ENCODE peak calls at places on chromosome 17, in seven cellular contexts. K, H, Q, M, B, D and V are unnamed samples.

GRCh38 chr17:4796550-4796915 is 569 bp downstream of the PSMB6 start:
- DNase-seq in K (no peak), H (no peak), Q (peak), B (peak), D (peak), M (peak), V (no peak)

GRCh38 chr17:27597783-27598320 is 33.1 kb upstream of the LGALS9 start:
- DNase-seq in Q (no peak), M (no peak), D (no peak), B (no peak), K (no peak), H (no peak), V (no peak)

GRCh38 chr17:75263051-75263450 is 1.4 kb downstream of the MRPS7 start:
- DNase-seq in K (no peak), D (no peak), M (no peak), B (no peak), Q (no peak), H (no peak), V (no peak)

GRCh38 chr17:6066183-6066948 is 3.8 kb upstream of the WSCD1 start:
- DNase-seq in M (no peak), Q (no peak), D (no peak), K (no peak), B (no peak), H (no peak), V (no peak)

GRCh38 chr17:76793775-76794174 is 55.9 kb downstream of the MFSD11 start:
- DNase-seq in Q (peak), H (peak), D (peak), B (peak), M (peak), K (no peak), V (no peak)

GRCh38 chr17:57085448-57086068 is 512 bp downstream of the AKAP1 start:
- DNase-seq in B (peak), Q (no peak), K (no peak), M (peak), H (no peak), D (peak), V (no peak)

GRCh38 chr17:17494499-17495447 is 1.4 kb downstream of the RASD1 start:
- DNase-seq in B (no peak), K (no peak), M (peak), D (no peak), Q (peak), H (no peak), V (no peak)

GRCh38 chr17:76027159-76027839 is at the start of gene EVPL:
- DNase-seq in Q (no peak), K (no peak), H (peak), D (no peak), M (no peak), B (no peak), V (no peak)

GRCh38 chr17:58249270-58250133 is 11.1 kb downstream of the LPO start:
- DNase-seq in Q (peak), M (peak), K (peak), B (peak), H (peak), D (peak), V (no peak)

GRCh38 chr17:40316571-40317344 is 7.8 kb downstream of the RARA start:
- DNase-seq in M (peak), K (peak), D (no peak), H (peak), B (peak), Q (peak), V (no peak)

GRCh38 chr17:11853321-11854151 is 143.7 kb downstream of the ZNF18 start:
- DNase-seq in Q (no peak), K (no peak), M (no peak), D (no peak), H (no peak), B (no peak), V (no peak)

GRCh38 chr17:9403207-9403606 is 172.4 kb downstream of the STX8 start:
- DNase-seq in D (no peak), Q (no peak), K (no peak), H (no peak), B (no peak), M (no peak), V (no peak)

GRCh38 chr17:29037739-29038465 is 5.0 kb upstream of the PIPOX start:
- DNase-seq in Q (no peak), M (no peak), K (no peak), H (no peak), B (no peak), D (no peak), V (no peak)
- H3K4me3 ChIP-seq in Q (no peak), M (no peak), K (no peak), H (no peak), B (no peak), D (no peak), V (no peak)

GRCh38 chr17:50266384-50267073 is 7.7 kb upstream of the TMEM92 start:
- DNase-seq in M (peak), B (peak), H (no peak), D (no peak), Q (peak), K (peak), V (no peak)
- TF ChIP-seq CTCF in M (no peak), B (peak), H (no peak), D (no peak), Q (peak), K (peak), V (no peak)

GRCh38 chr17:29042026-29042678 is 789 bp upstream of the PIPOX start:
- DNase-seq in Q (no peak), K (no peak), M (no peak), H (no peak), B (no peak), D (no peak), V (no peak)
- H3K4me3 ChIP-seq in Q (no peak), K (no peak), M (no peak), H (no peak), B (no peak), D (no peak), V (peak)

GRCh38 chr17:3723556-3724372 is at the start of gene HASPIN:
- DNase-seq in H (peak), Q (peak), K (peak), B (peak), D (peak), M (peak), V (peak)
- TF ChIP-seq CTCF in H (no peak), Q (peak), K (peak), B (peak), D (no peak), M (peak), V (peak)

DNA sequence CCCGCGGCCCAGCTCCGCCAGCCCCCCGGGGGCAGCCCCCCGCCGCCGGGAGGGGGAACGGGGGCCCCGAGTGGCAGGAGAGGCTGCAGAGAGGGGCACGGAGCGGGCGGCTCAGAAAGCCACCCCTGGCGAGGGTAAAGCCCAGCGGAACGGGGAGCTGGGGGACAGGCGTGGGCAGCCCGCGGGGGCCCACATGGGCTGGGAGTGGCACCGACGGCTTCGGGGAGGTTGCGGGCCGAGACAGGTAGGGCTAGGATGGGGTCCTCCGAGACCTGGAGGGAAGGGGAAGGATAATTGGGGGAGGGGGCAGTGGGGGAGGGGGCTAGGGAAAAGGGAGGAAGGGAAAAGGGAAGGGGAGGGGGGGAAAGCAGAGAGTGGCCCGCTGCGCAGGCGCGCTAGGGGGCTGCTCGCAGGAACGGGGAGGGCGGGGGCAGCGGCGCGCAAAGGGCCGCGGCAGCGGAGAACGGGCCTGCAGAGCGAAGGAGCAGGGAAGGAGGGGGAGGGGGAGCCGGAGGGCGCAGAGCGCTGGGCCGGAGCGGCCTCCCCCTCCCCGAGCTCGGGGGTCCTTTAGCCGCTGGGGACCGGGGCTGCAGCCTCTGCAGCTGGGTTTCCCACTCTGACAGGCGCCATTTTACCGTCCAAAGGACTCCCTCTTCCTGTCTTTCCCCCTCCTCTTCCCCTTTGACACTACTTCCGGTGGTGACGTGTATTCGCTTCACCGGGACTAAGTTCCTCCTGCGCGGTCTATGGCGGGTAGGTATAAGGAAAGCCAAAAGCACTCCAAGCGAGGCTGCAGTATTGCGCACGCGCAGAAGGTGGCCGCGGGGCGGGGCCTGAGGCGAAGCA is at the start of gene CTDNEP1:
- DNase-seq in M (no peak), D (peak), H (peak), K (peak), Q (peak), B (peak), V (peak)
- H3K4me3 ChIP-seq in M (peak), D (peak), H (peak), K (peak), Q (peak), B (peak), V (peak)

DNA sequence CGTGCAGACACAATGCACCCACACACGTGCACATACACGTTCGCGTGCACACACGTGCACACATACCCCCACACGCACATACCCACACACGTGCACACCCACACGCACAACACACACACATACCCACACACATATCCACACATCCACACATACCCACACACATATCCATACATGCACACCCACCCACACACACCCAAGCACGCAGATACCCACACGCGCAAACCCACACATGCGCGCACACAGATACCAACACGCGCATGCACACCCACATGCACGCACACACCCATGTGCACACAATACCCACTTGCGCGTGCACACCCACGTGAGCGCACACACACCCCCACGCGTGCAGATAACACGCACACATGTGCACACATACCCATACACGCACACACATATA is 26.8 kb upstream of the PVALEF start:
- DNase-seq in D (no peak), Q (no peak), B (no peak), K (no peak), H (no peak), M (no peak), V (no peak)
- TF ChIP-seq CTCF in D (no peak), Q (no peak), B (no peak), K (no peak), H (no peak), M (no peak), V (no peak)

GRCh38 chr17:796609-797008 is 14.5 kb downstream of the MRM3 start:
- DNase-seq in M (no peak), Q (no peak), K (no peak), D (no peak), B (no peak), H (no peak), V (no peak)

GRCh38 chr17:795276-795675 is 13.1 kb downstream of the MRM3 start:
- DNase-seq in M (no peak), H (no peak), D (no peak), K (no peak), Q (no peak), B (no peak), V (no peak)

GRCh38 chr17:795721-796120 is 13.6 kb downstream of the MRM3 start:
- DNase-seq in Q (no peak), H (no peak), K (no peak), B (no peak), D (no peak), M (no peak), V (no peak)

GRCh38 chr17:797236-797635 is 15.1 kb downstream of the MRM3 start:
- DNase-seq in M (no peak), Q (no peak), K (no peak), B (no peak), H (no peak), D (no peak), V (no peak)

GRCh38 chr17:794876-795275 is 12.7 kb downstream of the MRM3 start:
- DNase-seq in B (peak), H (peak), D (peak), K (peak), M (peak), Q (peak), V (peak)
- H3K4me3 ChIP-seq in B (no peak), H (no peak), D (no peak), K (no peak), M (peak), Q (peak), V (no peak)

GRCh38 chr17:19239544-19239943 is 2.4 kb downstream of the EPN2 start:
- DNase-seq in H (no peak), Q (no peak), D (no peak), K (no peak), B (peak), M (no peak), V (no peak)

GRCh38 chr17:19238167-19238505 is 970 bp downstream of the EPN2 start:
- DNase-seq in H (no peak), K (no peak), B (peak), Q (no peak), D (no peak), M (peak), V (no peak)

GRCh38 chr17:19242926-19243325 is 5.8 kb downstream of the EPN2 start:
- DNase-seq in B (no peak), M (no peak), Q (no peak), H (no peak), K (no peak), D (no peak), V (no peak)

GRCh38 chr17:19242323-19242722 is 5.2 kb downstream of the EPN2 start:
- DNase-seq in H (peak), M (peak), K (no peak), Q (no peak), B (no peak), D (no peak), V (no peak)

GRCh38 chr17:19237389-19238166 is 412 bp downstream of the EPN2 start:
- DNase-seq in M (peak), Q (no peak), H (no peak), B (no peak), D (peak), K (no peak), V (no peak)
- TF ChIP-seq CTCF in M (peak), Q (no peak), H (no peak), B (no peak), D (peak), K (no peak), V (no peak)

GRCh38 chr17:59826741-59827453 is 65.8 kb downstream of the TUBD1 start:
- DNase-seq in Q (no peak), H (no peak), M (no peak), B (no peak), D (no peak), K (no peak), V (no peak)
- H3K4me3 ChIP-seq in Q (no peak), H (no peak), M (no peak), B (no peak), D (no peak), K (no peak), V (no peak)